ENCODE peak calls at places on chromosomes 1 and 21, in four cellular contexts. T is bronchial epithelial cell; F is CD4-positive, alpha-beta T cell; V is GM13977. S is an unnamed sample.

GRCh38 chr1:43056981-43057391 is 98.3 kb upstream of the SLC2A1 start:
- DNase-seq in T (peak; percentile 65), V (no peak), F (no peak), S (no peak)

GRCh38 chr1:52296345-52296744 is 69.7 kb downstream of the CC2D1B start:
- DNase-seq in T (peak; percentile 62), V (peak; percentile 72), F (no peak), S (peak; percentile 70)

GRCh38 chr1:206021796-206022365 is 1.8 kb downstream of the CTSE start:
- DNase-seq in T (peak; percentile 66), F (no peak), V (no peak), S (peak; percentile 55)

GRCh38 chr1:94757931-94758330 is 62.2 kb upstream of the SLC44A3 start:
- DNase-seq in V (no peak), F (no peak), T (no peak), S (no peak)

GRCh38 chr1:59290173-59290954 is 6.5 kb upstream of the FGGY start:
- DNase-seq in V (peak; percentile 61), T (peak; percentile 83), F (no peak), S (peak; percentile 87)

GRCh38 chr1:235866207-235866912 is at the start of gene LYST:
- DNase-seq in F (peak; percentile 19), T (peak; percentile 50), V (peak; percentile 58), S (peak; percentile 85)

GRCh38 chr1:85888961-85889360 is 180.7 kb upstream of the ZNHIT6 start:
- DNase-seq in F (no peak), T (no peak), V (no peak), S (peak; percentile 33)

GRCh38 chr21:35743571-35743970 is 316.8 kb downstream of the SETD4 start:
- DNase-seq in F (no peak), T (peak; percentile 72), V (no peak), S (no peak)

GRCh38 chr1:207698822-207699483 is 52.9 kb upstream of the CD46 start:
- DNase-seq in V (no peak), F (peak; percentile 7), T (peak; percentile 60), S (peak; percentile 86)

GRCh38 chr1:11147371-11147770 is 41.8 kb upstream of the ANGPTL7 start:
- DNase-seq in V (no peak), F (no peak), T (peak; percentile 74), S (peak; percentile 21)

GRCh38 chr1:24426738-24427468 is 11.3 kb downstream of the NIPAL3 start:
- DNase-seq in T (no peak), F (no peak), V (no peak), S (no peak)

GRCh38 chr1:6098303-6099215 is 52.9 kb downstream of the KCNAB2 start:
- DNase-seq in F (no peak), T (no peak), V (no peak), S (no peak)

GRCh38 chr1:244319283-244320132 is 132.2 kb downstream of the ADSS2 start:
- DNase-seq in F (no peak), V (peak; percentile 54), T (peak; percentile 90), S (peak; percentile 91)

GRCh38 chr1:53591924-53592323 is 132.7 kb downstream of the DMRTB1 start:
- DNase-seq in V (no peak), F (no peak), T (no peak), S (no peak)

GRCh38 chr1:56409112-56409691 is 170.2 kb downstream of the PLPP3 start:
- DNase-seq in T (peak; percentile 44), V (peak; percentile 19), F (no peak), S (peak; percentile 47)

GRCh38 chr1:94773931-94774422 is 46.2 kb upstream of the SLC44A3 start:
- DNase-seq in F (no peak), V (no peak), T (peak; percentile 91), S (peak; percentile 66)

GRCh38 chr21:46596201-46596600 is 8.7 kb downstream of the S100B start:
- DNase-seq in V (peak; percentile 9), T (no peak), F (no peak), S (no peak)

GRCh38 chr1:179105393-179105792 is 23.5 kb downstream of the TOR3A start:
- DNase-seq in T (peak; percentile 66), F (no peak), V (no peak), S (peak; percentile 27)

GRCh38 chr1:77888429-77889239 is at the start of gene NEXN:
- DNase-seq in T (no peak), F (no peak), V (peak; percentile 43), S (peak; percentile 41)

GRCh38 chr1:37667023-37667769 is 25.1 kb upstream of the CDCA8 start:
- DNase-seq in V (no peak), F (no peak), T (no peak), S (no peak)

GRCh38 chr1:170871868-170872267 is 63.5 kb upstream of the MROH9 start:
- DNase-seq in T (no peak), V (no peak), F (no peak), S (no peak)

GRCh38 chr1:16122916-16123315 is 33.0 kb downstream of the EPHA2 start:
- DNase-seq in V (peak; percentile 70), F (no peak), T (peak; percentile 97), S (peak; percentile 96)

GRCh38 chr1:199073166-199073565 is 434.3 kb downstream of the PTPRC start:
- DNase-seq in T (peak; percentile 23), F (no peak), V (no peak), S (no peak)

GRCh38 chr1:227343201-227343600 is 24.9 kb upstream of the CDC42BPA start:
- DNase-seq in V (no peak), F (no peak), T (no peak), S (no peak)

GRCh38 chr1:1529321-1529720 is 11.1 kb downstream of the TMEM240 start:
- DNase-seq in V (peak; percentile 10), T (no peak), F (no peak), S (no peak)

GRCh38 chr1:189962171-189962570 is 515.5 kb downstream of the BRINP3 start:
- DNase-seq in F (no peak), V (no peak), T (peak; percentile 50), S (peak; percentile 82)

GRCh38 chr1:40397258-40397657 is 23.7 kb downstream of the SMAP2 start:
- DNase-seq in F (no peak), T (no peak), V (no peak), S (no peak)

GRCh38 chr1:84689514-84690396 is 506 bp downstream of the SSX2IP start:
- DNase-seq in T (peak; percentile 31), V (no peak), F (no peak), S (peak; percentile 48)

GRCh38 chr1:158527190-158527815 is 26.9 kb downstream of the OR6Y1 start:
- DNase-seq in T (peak; percentile 30), F (no peak), V (no peak), S (peak; percentile 53)

GRCh38 chr1:246178902-246179301 is 328.2 kb downstream of the SMYD3 start:
- DNase-seq in F (no peak), V (no peak), T (no peak), S (no peak)

GRCh38 chr1:20237646-20238045 is 51.3 kb upstream of the PLA2G2C start:
- DNase-seq in V (no peak), T (no peak), F (no peak), S (no peak)

GRCh38 chr21:26881504-26882228 is 36.5 kb upstream of the ADAMTS1 start:
- DNase-seq in T (peak; percentile 23), F (no peak), V (no peak), S (peak; percentile 26)

GRCh38 chr1:94101613-94101940 is 19.4 kb downstream of the ABCA4 start:
- DNase-seq in F (no peak), T (no peak), V (no peak), S (no peak)

GRCh38 chr1:7538033-7538432 is 233.1 kb upstream of the VAMP3 start:
- DNase-seq in V (no peak), T (peak; percentile 25), F (no peak), S (no peak)

GRCh38 chr1:169207825-169208520 is 101.5 kb downstream of the ATP1B1 start:
- DNase-seq in V (no peak), T (no peak), F (no peak), S (no peak)

GRCh38 chr1:5099558-5099957 is 445.1 kb downstream of the AJAP1 start:
- DNase-seq in T (peak; percentile 4), V (no peak), F (no peak), S (no peak)

GRCh38 chr1:165112260-165112659 is 244.3 kb downstream of the LMX1A start:
- DNase-seq in T (no peak), V (no peak), F (no peak), S (no peak)

GRCh38 chr1:165116732-165117131 is 239.8 kb downstream of the LMX1A start:
- DNase-seq in F (no peak), V (no peak), T (peak; percentile 98), S (peak; percentile 96)

GRCh38 chr1:165117482-165117881 is 239.0 kb downstream of the LMX1A start:
- DNase-seq in F (no peak), V (no peak), T (no peak), S (no peak)

GRCh38 chr1:165114889-165115285 is 241.6 kb downstream of the LMX1A start:
- DNase-seq in T (no peak), V (no peak), F (no peak), S (no peak)

DNA sequence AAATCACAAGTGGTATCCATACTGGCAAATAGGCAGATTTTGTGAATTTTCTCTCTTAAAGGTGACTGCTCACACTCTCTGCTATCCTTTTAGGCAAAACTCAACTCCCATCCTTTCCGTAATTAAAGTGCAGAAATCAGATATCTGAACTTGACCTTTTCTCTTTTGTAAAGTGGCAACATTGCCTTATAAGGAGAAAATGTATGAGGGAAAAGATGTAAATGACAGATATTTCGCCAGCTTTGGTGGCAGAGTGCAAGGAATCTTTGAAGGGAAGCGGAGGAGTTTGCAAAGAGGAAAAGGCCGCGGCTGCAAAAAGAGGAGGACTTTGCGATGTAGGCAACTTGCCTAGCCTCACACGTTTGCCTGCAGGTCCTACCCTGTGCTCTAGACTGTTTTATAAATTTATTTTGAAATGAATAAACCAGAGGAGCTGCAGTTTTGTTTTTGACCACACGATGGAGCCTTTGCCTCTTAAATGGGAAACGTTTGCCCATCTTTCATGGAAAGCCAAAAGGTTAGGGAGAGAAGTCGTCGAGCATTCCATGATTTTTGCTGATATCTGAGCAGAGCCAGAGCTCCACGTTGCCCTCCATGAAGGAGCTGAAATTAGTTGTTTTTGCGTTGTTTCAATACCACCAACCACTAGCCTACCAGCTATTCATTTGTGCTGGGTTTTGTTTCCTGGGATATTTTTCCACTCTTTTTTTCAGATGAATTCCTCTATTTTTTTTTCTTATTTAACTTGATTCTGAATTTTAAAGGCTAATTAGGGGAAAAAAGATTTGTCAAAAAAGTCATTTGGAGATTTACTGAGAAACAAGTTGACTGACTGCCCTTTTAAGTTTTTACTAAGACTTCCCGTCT is 242.3 kb downstream of the LMX1A start:
- DNase-seq in F (no peak), V (peak; percentile 20), T (peak; percentile 61), S (peak; percentile 85)
- TF ChIP-seq CTCF in F (peak; percentile 47), V (peak; percentile 70), T (peak; percentile 76), S (peak; percentile 96)

GRCh38 chr1:32351077-32351858 is 11.0 kb downstream of the FAM229A start:
- DNase-seq in F (peak; percentile 86), V (peak; percentile 99), T (peak; percentile 66), S (peak; percentile 95)
- TF ChIP-seq CTCF in F (peak; percentile 73), V (peak; percentile 31), T (peak; percentile 60), S (peak; percentile 50)

GRCh38 chr1:41891403-41891896 is 27.3 kb downstream of the HIVEP3 start:
- DNase-seq in V (peak; percentile 74), T (peak; percentile 26), F (peak; percentile 37), S (peak; percentile 45)
- TF ChIP-seq CTCF in V (peak; percentile 43), T (peak; percentile 13), F (peak; percentile 61), S (no peak)

GRCh38 chr1:47469405-47469759 is 31.5 kb downstream of the FOXD2 start:
- DNase-seq in T (no peak), F (no peak), V (no peak), S (peak; percentile 35)

GRCh38 chr1:47471163-47471562 is 33.3 kb downstream of the FOXD2 start:
- DNase-seq in T (no peak), F (no peak), V (no peak), S (no peak)

GRCh38 chr1:47468759-47469404 is 31.0 kb downstream of the FOXD2 start:
- DNase-seq in T (no peak), F (no peak), V (no peak), S (no peak)

GRCh38 chr1:47465605-47466004 is 27.8 kb downstream of the FOXD2 start:
- DNase-seq in F (no peak), V (no peak), T (no peak), S (no peak)

GRCh38 chr1:47469910-47470309 is 32.1 kb downstream of the FOXD2 start:
- DNase-seq in F (no peak), T (no peak), V (no peak), S (no peak)
- TF ChIP-seq CTCF in F (no peak), T (no peak), V (no peak), S (no peak)

S was measured in MCF 10A.